ENCODE peak calls at places on chromosome 18, in four cellular contexts. One of them, this sample, is unnamed.

GRCh38 chr18:65990944-65991708 is 240.3 kb downstream of the CDH7 start:
- DNase-seq in heart right ventricle: no peak
- DNase-seq in HCT116: no peak
- DNase-seq in heart left ventricle: no peak
- DNase-seq in this sample: no peak

GRCh38 chr18:36109737-36110136 is 19.4 kb downstream of the SLC39A6 start:
- DNase-seq in heart right ventricle: no peak
- DNase-seq in HCT116: no peak
- DNase-seq in heart left ventricle: no peak
- DNase-seq in this sample: no peak

GRCh38 chr18:23069481-23069880 is 65.8 kb upstream of the CABLES1 start:
- DNase-seq in heart right ventricle: no peak
- DNase-seq in HCT116: no peak
- DNase-seq in heart left ventricle: no peak
- DNase-seq in this sample: no peak

GRCh38 chr18:45449761-45450227 is 165.5 kb upstream of the SLC14A2 start:
- DNase-seq in heart right ventricle: peak
- DNase-seq in HCT116: no peak
- DNase-seq in heart left ventricle: peak
- DNase-seq in this sample: peak

GRCh38 chr18:23438608-23439366 is 14.3 kb upstream of the RIOK3 start:
- DNase-seq in heart right ventricle: no peak
- DNase-seq in HCT116: no peak
- DNase-seq in heart left ventricle: no peak
- DNase-seq in this sample: no peak

GRCh38 chr18:36469471-36469870 is 172.0 kb downstream of the FHOD3 start:
- DNase-seq in heart right ventricle: peak
- DNase-seq in HCT116: no peak
- DNase-seq in heart left ventricle: peak
- DNase-seq in this sample: no peak

GRCh38 chr18:25283769-25284168 is 68.2 kb downstream of the ZNF521 start:
- DNase-seq in heart right ventricle: no peak
- DNase-seq in HCT116: no peak
- DNase-seq in heart left ventricle: no peak
- DNase-seq in this sample: no peak

GRCh38 chr18:35786359-35787042 is 186.0 kb upstream of the RMP24 start:
- DNase-seq in heart right ventricle: no peak
- DNase-seq in HCT116: no peak
- DNase-seq in heart left ventricle: no peak
- DNase-seq in this sample: no peak

GRCh38 chr18:50722311-50722710 is 97.5 kb downstream of the MRO start:
- DNase-seq in heart right ventricle: no peak
- DNase-seq in HCT116: no peak
- DNase-seq in heart left ventricle: no peak
- DNase-seq in this sample: no peak

GRCh38 chr18:62521588-62521987 is 1.2 kb upstream of the ZCCHC2 start:
- DNase-seq in heart right ventricle: no peak
- DNase-seq in HCT116: no peak
- DNase-seq in heart left ventricle: no peak
- DNase-seq in this sample: no peak

GRCh38 chr18:74509856-74510769 is 13.9 kb downstream of the CNDP2 start:
- DNase-seq in heart right ventricle: no peak
- DNase-seq in HCT116: no peak
- DNase-seq in heart left ventricle: no peak
- DNase-seq in this sample: no peak

GRCh38 chr18:54254265-54254758 is 15.0 kb upstream of the POLI start:
- DNase-seq in heart right ventricle: no peak
- DNase-seq in HCT116: peak
- DNase-seq in heart left ventricle: no peak
- DNase-seq in this sample: no peak

GRCh38 chr18:55641501-55641900 is 53.5 kb upstream of the TCF4 start:
- DNase-seq in heart right ventricle: no peak
- DNase-seq in HCT116: no peak
- DNase-seq in heart left ventricle: no peak
- DNase-seq in this sample: no peak

GRCh38 chr18:3048121-3048520 is 35.2 kb upstream of the LPIN2 start:
- DNase-seq in heart right ventricle: no peak
- DNase-seq in HCT116: no peak
- DNase-seq in heart left ventricle: no peak
- DNase-seq in this sample: no peak

GRCh38 chr18:2572144-2572682 is 856 bp downstream of the NDC80 start:
- DNase-seq in heart right ventricle: no peak
- DNase-seq in HCT116: no peak
- DNase-seq in heart left ventricle: no peak
- DNase-seq in this sample: no peak

GRCh38 chr18:50560681-50561629 is 1.1 kb downstream of the MAPK4 start:
- DNase-seq in heart right ventricle: peak
- DNase-seq in HCT116: no peak
- DNase-seq in heart left ventricle: no peak
- DNase-seq in this sample: no peak

GRCh38 chr18:364221-364620 is 96.4 kb upstream of the THOC1 start:
- DNase-seq in heart right ventricle: no peak
- DNase-seq in HCT116: no peak
- DNase-seq in heart left ventricle: no peak
- DNase-seq in this sample: no peak

GRCh38 chr18:54509793-54510192 is 81.3 kb upstream of the DYNAP start:
- DNase-seq in heart right ventricle: no peak
- DNase-seq in HCT116: no peak
- DNase-seq in heart left ventricle: no peak
- DNase-seq in this sample: no peak

GRCh38 chr18:7221424-7222155 is 9.3 kb upstream of the LRRC30 start:
- DNase-seq in heart right ventricle: no peak
- DNase-seq in HCT116: peak
- DNase-seq in heart left ventricle: peak
- DNase-seq in this sample: no peak

GRCh38 chr18:43961713-43962112 is 684.4 kb upstream of the SYT4 start:
- DNase-seq in heart right ventricle: no peak
- DNase-seq in HCT116: no peak
- DNase-seq in heart left ventricle: no peak
- DNase-seq in this sample: no peak

GRCh38 chr18:68660355-68661183 is 54.3 kb downstream of the TMX3 start:
- DNase-seq in heart right ventricle: no peak
- DNase-seq in HCT116: peak
- DNase-seq in heart left ventricle: no peak
- DNase-seq in this sample: no peak

GRCh38 chr18:54209471-54210180 is 14.8 kb downstream of the MBD2 start:
- DNase-seq in heart right ventricle: no peak
- DNase-seq in HCT116: no peak
- DNase-seq in heart left ventricle: no peak
- DNase-seq in this sample: no peak

GRCh38 chr18:49168970-49169619 is 218.3 kb upstream of the SMAD7 start:
- DNase-seq in heart right ventricle: no peak
- DNase-seq in HCT116: no peak
- DNase-seq in heart left ventricle: no peak
- DNase-seq in this sample: no peak
- H3K4me3 ChIP-seq in heart right ventricle: no peak
- H3K4me3 ChIP-seq in HCT116: no peak
- H3K4me3 ChIP-seq in heart left ventricle: no peak
- H3K4me3 ChIP-seq in this sample: no peak

GRCh38 chr18:47174545-47175116 is 1.5 kb downstream of the IER3IP1 start:
- DNase-seq in heart right ventricle: no peak
- DNase-seq in HCT116: no peak
- DNase-seq in heart left ventricle: no peak
- DNase-seq in this sample: no peak
- H3K4me3 ChIP-seq in heart right ventricle: no peak
- H3K4me3 ChIP-seq in HCT116: peak
- H3K4me3 ChIP-seq in heart left ventricle: peak
- H3K4me3 ChIP-seq in this sample: peak

GRCh38 chr18:28175047-28175929 is 1.6 kb downstream of the CDH2 start:
- DNase-seq in heart right ventricle: peak
- DNase-seq in HCT116: no peak
- DNase-seq in heart left ventricle: peak
- DNase-seq in this sample: no peak

GRCh38 chr18:28174181-28174906 is 2.6 kb downstream of the CDH2 start:
- DNase-seq in heart right ventricle: no peak
- DNase-seq in HCT116: no peak
- DNase-seq in heart left ventricle: no peak
- DNase-seq in this sample: no peak

GRCh38 chr18:28176674-28176932 is 327 bp downstream of the CDH2 start:
- DNase-seq in heart right ventricle: no peak
- DNase-seq in HCT116: no peak
- DNase-seq in heart left ventricle: no peak
- DNase-seq in this sample: no peak

GRCh38 chr18:28176933-28177827 is at the start of gene CDH2:
- DNase-seq in heart right ventricle: peak
- DNase-seq in HCT116: no peak
- DNase-seq in heart left ventricle: peak
- DNase-seq in this sample: peak

DNA sequence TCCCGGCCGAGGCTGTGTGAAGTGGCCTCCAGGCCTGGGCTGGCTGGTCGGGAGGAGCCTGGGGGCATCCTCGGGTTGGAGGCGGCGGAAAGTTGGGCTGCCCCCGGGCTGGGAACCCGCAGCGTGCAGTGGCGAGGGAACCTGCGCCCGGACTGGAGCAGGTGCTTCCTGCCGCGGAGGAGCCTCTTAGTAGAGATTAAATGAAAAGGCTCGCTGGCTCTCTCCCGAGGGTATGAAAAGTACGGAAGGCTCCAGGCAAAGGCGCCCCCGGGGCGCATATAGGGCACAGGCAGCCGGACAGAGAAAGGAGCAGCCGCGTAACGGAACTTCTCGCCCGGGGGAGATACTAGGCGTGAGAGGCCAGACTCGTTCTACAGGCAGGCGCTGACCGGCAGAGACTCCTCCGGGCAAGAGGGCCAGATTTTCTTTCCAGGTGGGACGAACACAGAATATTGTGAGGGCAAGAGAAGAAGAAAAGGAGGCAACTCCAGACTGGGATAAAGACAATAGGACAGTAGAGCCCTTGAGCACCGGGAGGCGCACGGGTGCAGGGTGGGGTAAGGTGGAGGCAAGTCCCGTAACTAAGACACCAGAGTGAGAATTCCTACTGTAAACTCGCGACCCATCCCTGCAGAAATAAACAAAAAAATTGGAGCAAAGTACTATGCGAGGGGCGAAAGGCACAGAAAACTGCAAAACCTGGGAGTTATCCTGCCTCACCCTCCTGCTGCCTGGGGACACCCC is 828 bp downstream of the CDH2 start:
- DNase-seq in heart right ventricle: peak
- DNase-seq in HCT116: no peak
- DNase-seq in heart left ventricle: peak
- DNase-seq in this sample: peak
- H3K4me3 ChIP-seq in heart right ventricle: peak
- H3K4me3 ChIP-seq in HCT116: no peak
- H3K4me3 ChIP-seq in heart left ventricle: peak
- H3K4me3 ChIP-seq in this sample: peak

GRCh38 chr18:76177160-76177559 is 317.9 kb downstream of the ZNF516 start:
- DNase-seq in heart right ventricle: no peak
- DNase-seq in HCT116: no peak
- DNase-seq in heart left ventricle: no peak
- DNase-seq in this sample: no peak
- H3K4me3 ChIP-seq in heart right ventricle: no peak
- H3K4me3 ChIP-seq in HCT116: no peak
- H3K4me3 ChIP-seq in heart left ventricle: no peak
- H3K4me3 ChIP-seq in this sample: no peak

This sample was measured in dorsolateral prefrontal cortex.